ENCODE peak calls at places on chromosomes 5 and 9, in five cellular contexts. One of them, this sample, is unnamed.

GRCh38 chr5:148653271-148653839 is 972 bp downstream of the HTR4 start:
- DNase-seq in tibial nerve: no peak
- DNase-seq in neural crest cell: no peak
- DNase-seq in AG09309: no peak
- DNase-seq in astrocyte of the cerebellum: no peak
- DNase-seq in this sample: no peak

GRCh38 chr9:34069831-34070230 is 21.1 kb upstream of the UBAP2 start:
- DNase-seq in astrocyte of the cerebellum: no peak
- DNase-seq in tibial nerve: no peak
- DNase-seq in AG09309: no peak
- DNase-seq in neural crest cell: no peak
- DNase-seq in this sample: no peak

GRCh38 chr5:155103164-155103563 is 89.6 kb downstream of the KIF4B start:
- DNase-seq in AG09309: no peak
- DNase-seq in tibial nerve: no peak
- DNase-seq in neural crest cell: no peak
- DNase-seq in astrocyte of the cerebellum: no peak
- DNase-seq in this sample: no peak

GRCh38 chr5:31574777-31575176 is 42.7 kb downstream of the C5orf22 start:
- DNase-seq in AG09309: no peak
- DNase-seq in astrocyte of the cerebellum: no peak
- DNase-seq in tibial nerve: no peak
- DNase-seq in neural crest cell: no peak
- DNase-seq in this sample: no peak

GRCh38 chr9:88980732-88981336 is 10.4 kb upstream of the S1PR3 start:
- DNase-seq in AG09309: peak
- DNase-seq in neural crest cell: no peak
- DNase-seq in astrocyte of the cerebellum: peak
- DNase-seq in tibial nerve: no peak
- DNase-seq in this sample: no peak

GRCh38 chr5:59785701-59786100 is 107.8 kb downstream of the PDE4D start:
- DNase-seq in neural crest cell: no peak
- DNase-seq in astrocyte of the cerebellum: no peak
- DNase-seq in tibial nerve: no peak
- DNase-seq in AG09309: no peak
- DNase-seq in this sample: no peak

GRCh38 chr9:126674365-126675146 is 60.8 kb downstream of the LMX1B start:
- DNase-seq in neural crest cell: no peak
- DNase-seq in astrocyte of the cerebellum: no peak
- DNase-seq in tibial nerve: no peak
- DNase-seq in AG09309: no peak
- DNase-seq in this sample: no peak

GRCh38 chr5:27475063-27475462 is 436.7 kb upstream of the CDH9 start:
- DNase-seq in AG09309: no peak
- DNase-seq in astrocyte of the cerebellum: no peak
- DNase-seq in tibial nerve: no peak
- DNase-seq in neural crest cell: no peak
- DNase-seq in this sample: no peak

DNA sequence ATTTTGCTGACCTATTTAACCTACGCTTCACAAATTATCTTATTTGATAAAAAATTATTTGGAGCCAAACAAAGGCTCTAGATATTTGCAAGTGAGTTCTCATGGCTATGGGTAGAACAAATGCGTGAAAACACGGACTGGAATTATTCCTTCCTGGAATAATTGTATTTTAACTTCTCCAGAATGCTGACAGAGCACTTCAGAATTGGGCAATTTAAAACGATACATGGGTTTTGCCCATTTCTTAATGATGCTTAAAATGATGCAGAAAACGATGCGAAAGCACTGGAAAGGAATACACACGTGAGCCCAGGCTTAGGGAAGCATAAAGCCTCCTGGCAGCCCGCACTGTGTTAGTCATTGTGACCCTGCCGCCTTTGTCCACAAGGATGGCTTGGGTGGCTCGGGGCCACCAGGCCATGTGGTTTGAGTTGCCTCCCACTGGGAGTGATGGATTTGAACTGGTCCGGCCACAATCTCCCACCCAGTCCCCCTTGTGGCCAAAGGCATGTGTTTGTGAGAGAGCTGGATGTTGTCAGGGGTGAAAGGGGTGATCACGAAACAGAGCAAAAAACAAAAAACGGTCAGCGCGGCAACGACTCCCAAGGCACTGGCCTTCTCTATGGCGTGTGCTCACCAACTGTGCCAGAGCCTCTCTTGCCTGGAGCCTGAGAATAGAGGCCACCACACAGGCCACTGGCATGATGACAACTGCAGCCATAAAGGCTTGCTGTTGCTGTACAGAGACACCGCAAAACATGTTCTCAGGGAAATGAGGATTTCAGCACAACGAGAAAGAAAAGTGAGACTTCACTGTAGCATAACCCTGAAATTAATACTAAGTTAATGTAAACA is 234.2 kb upstream of the ADAMTS16 start:
- DNase-seq in tibial nerve: peak
- DNase-seq in neural crest cell: no peak
- DNase-seq in astrocyte of the cerebellum: peak
- DNase-seq in AG09309: no peak
- DNase-seq in this sample: no peak
- TF ChIP-seq CTCF in tibial nerve: no peak
- TF ChIP-seq CTCF in neural crest cell: no peak
- TF ChIP-seq CTCF in astrocyte of the cerebellum: peak
- TF ChIP-seq CTCF in AG09309: peak
- TF ChIP-seq CTCF in this sample: peak

GRCh38 chr5:126373621-126374416 is 49.4 kb upstream of the GRAMD2B start:
- DNase-seq in tibial nerve: no peak
- DNase-seq in neural crest cell: no peak
- DNase-seq in astrocyte of the cerebellum: no peak
- DNase-seq in AG09309: no peak
- DNase-seq in this sample: no peak

GRCh38 chr5:126369083-126369482 is 54.1 kb upstream of the GRAMD2B start:
- DNase-seq in neural crest cell: no peak
- DNase-seq in astrocyte of the cerebellum: no peak
- DNase-seq in tibial nerve: no peak
- DNase-seq in AG09309: no peak
- DNase-seq in this sample: no peak

GRCh38 chr5:126370796-126371718 is 52.2 kb upstream of the GRAMD2B start:
- DNase-seq in AG09309: no peak
- DNase-seq in neural crest cell: no peak
- DNase-seq in astrocyte of the cerebellum: peak
- DNase-seq in tibial nerve: no peak
- DNase-seq in this sample: no peak

GRCh38 chr5:126368239-126368812 is 54.9 kb upstream of the GRAMD2B start:
- DNase-seq in neural crest cell: no peak
- DNase-seq in AG09309: no peak
- DNase-seq in tibial nerve: no peak
- DNase-seq in astrocyte of the cerebellum: no peak
- DNase-seq in this sample: no peak

DNA sequence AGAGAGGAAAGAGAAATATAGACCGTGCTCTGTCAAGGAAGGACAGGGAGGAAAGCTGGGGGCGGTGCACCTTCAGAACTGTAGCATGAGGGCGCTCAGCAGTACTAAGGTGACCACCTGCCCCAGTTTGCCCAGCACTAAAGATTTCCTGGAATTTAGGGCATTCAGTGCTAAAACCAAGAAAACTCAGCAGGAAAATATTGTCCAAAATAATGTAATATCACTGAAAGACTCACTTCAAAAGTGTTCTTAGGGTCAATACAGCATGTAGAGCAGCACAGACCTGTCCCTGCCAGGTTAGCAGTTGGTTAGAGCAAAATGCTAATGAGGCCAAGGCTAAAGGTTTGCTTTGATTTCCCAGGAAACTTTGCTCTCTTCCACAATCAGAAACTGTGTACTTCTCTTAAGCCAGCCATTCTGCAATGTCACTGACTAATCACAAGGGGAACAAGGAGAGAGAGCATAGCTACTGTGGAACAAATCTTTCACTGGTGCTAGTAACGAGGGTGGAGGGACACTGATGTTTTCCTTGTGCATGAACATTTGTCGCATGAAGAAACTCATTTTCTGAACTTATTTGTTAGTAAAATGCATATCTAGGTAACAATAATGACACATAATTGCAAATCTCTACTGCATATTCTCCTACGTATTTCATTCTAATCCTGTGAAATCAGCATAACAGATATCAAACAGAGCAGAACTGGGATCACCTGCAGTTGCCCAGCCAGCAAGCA is 53.0 kb upstream of the GRAMD2B start:
- DNase-seq in AG09309: no peak
- DNase-seq in astrocyte of the cerebellum: no peak
- DNase-seq in tibial nerve: no peak
- DNase-seq in neural crest cell: no peak
- DNase-seq in this sample: no peak
- TF ChIP-seq CTCF in AG09309: peak
- TF ChIP-seq CTCF in astrocyte of the cerebellum: no peak
- TF ChIP-seq CTCF in tibial nerve: peak
- TF ChIP-seq CTCF in neural crest cell: peak
- TF ChIP-seq CTCF in this sample: peak

DNA sequence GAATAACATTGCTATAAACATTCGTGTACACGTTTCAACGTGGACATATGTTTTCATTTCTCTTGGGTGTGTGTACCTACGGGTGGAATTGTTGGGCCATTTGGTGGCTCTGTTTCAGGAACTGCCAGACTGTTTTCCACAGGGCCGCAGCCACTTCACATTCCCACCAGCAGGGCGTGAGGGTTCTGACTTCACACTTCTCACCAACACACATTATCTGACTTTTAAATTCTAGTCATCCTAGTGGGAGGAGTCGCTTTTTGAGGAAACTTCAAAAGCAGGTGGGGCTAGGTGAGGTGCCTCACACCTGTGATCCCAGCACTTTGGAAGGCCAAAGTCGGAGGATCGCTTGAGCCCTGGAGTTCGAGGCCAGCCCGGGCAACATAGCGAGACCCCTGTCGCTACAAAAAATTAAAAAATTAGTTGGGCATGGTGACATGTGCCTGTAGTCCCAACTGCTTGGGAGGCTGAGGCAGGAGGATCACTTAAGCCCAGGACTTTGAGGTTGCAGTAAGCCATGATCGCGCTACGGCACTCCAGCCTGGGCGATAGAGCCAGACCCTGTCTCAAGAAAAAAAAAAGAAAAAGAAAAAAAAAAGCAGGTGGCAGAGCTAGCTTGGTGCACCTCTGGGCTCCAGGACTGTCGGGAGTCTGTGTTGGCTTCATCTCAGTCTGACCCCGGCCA is 28.5 kb downstream of the TSPAN17 start:
- DNase-seq in neural crest cell: peak
- DNase-seq in astrocyte of the cerebellum: no peak
- DNase-seq in AG09309: no peak
- DNase-seq in tibial nerve: no peak
- DNase-seq in this sample: no peak
- TF ChIP-seq CTCF in neural crest cell: peak
- TF ChIP-seq CTCF in astrocyte of the cerebellum: peak
- TF ChIP-seq CTCF in AG09309: peak
- TF ChIP-seq CTCF in tibial nerve: no peak
- TF ChIP-seq CTCF in this sample: peak

GRCh38 chr9:86354048-86354881 is at the start of gene TUT7:
- DNase-seq in AG09309: peak
- DNase-seq in tibial nerve: peak
- DNase-seq in astrocyte of the cerebellum: peak
- DNase-seq in neural crest cell: peak
- DNase-seq in this sample: peak

GRCh38 chr9:86355814-86356213 is 1.6 kb upstream of the TUT7 start:
- DNase-seq in astrocyte of the cerebellum: no peak
- DNase-seq in tibial nerve: no peak
- DNase-seq in neural crest cell: no peak
- DNase-seq in AG09309: no peak
- DNase-seq in this sample: no peak

GRCh38 chr9:86353591-86354047 is 591 bp downstream of the TUT7 start:
- DNase-seq in tibial nerve: no peak
- DNase-seq in neural crest cell: no peak
- DNase-seq in astrocyte of the cerebellum: no peak
- DNase-seq in AG09309: no peak
- DNase-seq in this sample: no peak

GRCh38 chr9:86357091-86357866 is 3.1 kb upstream of the TUT7 start:
- DNase-seq in AG09309: no peak
- DNase-seq in tibial nerve: no peak
- DNase-seq in astrocyte of the cerebellum: no peak
- DNase-seq in neural crest cell: no peak
- DNase-seq in this sample: no peak

GRCh38 chr9:86354882-86355399 is 731 bp upstream of the TUT7 start:
- DNase-seq in tibial nerve: no peak
- DNase-seq in astrocyte of the cerebellum: no peak
- DNase-seq in neural crest cell: no peak
- DNase-seq in AG09309: no peak
- DNase-seq in this sample: no peak
- TF ChIP-seq CTCF in tibial nerve: peak
- TF ChIP-seq CTCF in astrocyte of the cerebellum: no peak
- TF ChIP-seq CTCF in neural crest cell: peak
- TF ChIP-seq CTCF in AG09309: peak
- TF ChIP-seq CTCF in this sample: peak

GRCh38 chr9:134597957-134598883 is 43.4 kb upstream of the COL5A1 start:
- DNase-seq in neural crest cell: no peak
- DNase-seq in astrocyte of the cerebellum: no peak
- DNase-seq in tibial nerve: no peak
- DNase-seq in AG09309: no peak
- DNase-seq in this sample: no peak
- TF ChIP-seq CTCF in neural crest cell: no peak
- TF ChIP-seq CTCF in astrocyte of the cerebellum: no peak
- TF ChIP-seq CTCF in tibial nerve: no peak
- TF ChIP-seq CTCF in AG09309: no peak
- TF ChIP-seq CTCF in this sample: peak